ENCODE peak calls at places on chromosomes 12 and 14, in five cellular contexts. V, Z, N, I and A are unnamed samples.

GRCh38 chr12:1629338-1630080 is 478 bp downstream of the WNT5B start:
- DNase-seq in V (peak; percentile 85), Z (peak; percentile 84), N (peak; percentile 20), I (peak; percentile 72), A (no peak)

GRCh38 chr12:132651444-132652100 is 33.0 kb downstream of the P2RX2 start:
- DNase-seq in V (no peak), Z (no peak), N (no peak), I (no peak), A (no peak)

GRCh38 chr12:52291267-52291935 is at the start of gene KRT81:
- DNase-seq in V (peak; percentile 51), Z (no peak), N (no peak), I (no peak), A (no peak)

GRCh38 chr14:104434214-104435076 is 145.1 kb upstream of the C14orf180 start:
- DNase-seq in V (peak; percentile 12), Z (no peak), N (no peak), I (no peak), A (no peak)

GRCh38 chr12:28938581-28939301 is 210.3 kb upstream of the FAR2 start:
- DNase-seq in V (no peak), Z (no peak), N (no peak), I (no peak), A (no peak)

GRCh38 chr12:95146767-95147166 is 70.5 kb downstream of the FGD6 start:
- DNase-seq in V (no peak), Z (no peak), N (no peak), I (no peak), A (no peak)

GRCh38 chr14:20848955-20849570 is 42.1 kb upstream of the RNASE3 start:
- DNase-seq in V (no peak), Z (no peak), N (no peak), I (no peak), A (no peak)

GRCh38 chr14:69363055-69363454 is 35.0 kb downstream of the ERH start:
- DNase-seq in V (peak; percentile 63), Z (peak; percentile 70), N (no peak), I (no peak), A (peak; percentile 33)

GRCh38 chr12:33771889-33772288 is 250.4 kb upstream of the ALG10 start:
- DNase-seq in V (no peak), Z (no peak), N (no peak), I (no peak), A (no peak)

GRCh38 chr12:30067156-30067555 is 283.4 kb upstream of the TMTC1 start:
- DNase-seq in V (no peak), Z (no peak), N (no peak), I (no peak), A (peak; percentile 36)

GRCh38 chr12:131862994-131863710 is 31.3 kb upstream of the ULK1 start:
- DNase-seq in V (no peak), Z (no peak), N (peak; percentile 30), I (no peak), A (no peak)

GRCh38 chr12:128091931-128092330 is 175.0 kb upstream of the TMEM132C start:
- DNase-seq in V (peak; percentile 10), Z (no peak), N (no peak), I (no peak), A (no peak)

GRCh38 chr12:119843100-119843499 is 34.0 kb downstream of the CIT start:
- DNase-seq in V (no peak), Z (no peak), N (no peak), I (no peak), A (peak; percentile 23)

GRCh38 chr12:10397311-10397710 is 7.5 kb upstream of the KLRK1 start:
- DNase-seq in V (no peak), Z (no peak), N (no peak), I (no peak), A (no peak)

GRCh38 chr12:10867381-10867780 is 16.7 kb downstream of the PRH1 start:
- DNase-seq in V (no peak), Z (no peak), N (no peak), I (no peak), A (no peak)

GRCh38 chr12:94092516-94093241 is 55.7 kb upstream of the PLXNC1 start:
- DNase-seq in V (no peak), Z (no peak), N (no peak), I (no peak), A (peak; percentile 25)

GRCh38 chr12:65170245-65170881 is 980 bp downstream of the LEMD3 start:
- DNase-seq in V (peak; percentile 67), Z (peak; percentile 90), N (peak; percentile 54), I (peak; percentile 71), A (peak; percentile 38)

DNA sequence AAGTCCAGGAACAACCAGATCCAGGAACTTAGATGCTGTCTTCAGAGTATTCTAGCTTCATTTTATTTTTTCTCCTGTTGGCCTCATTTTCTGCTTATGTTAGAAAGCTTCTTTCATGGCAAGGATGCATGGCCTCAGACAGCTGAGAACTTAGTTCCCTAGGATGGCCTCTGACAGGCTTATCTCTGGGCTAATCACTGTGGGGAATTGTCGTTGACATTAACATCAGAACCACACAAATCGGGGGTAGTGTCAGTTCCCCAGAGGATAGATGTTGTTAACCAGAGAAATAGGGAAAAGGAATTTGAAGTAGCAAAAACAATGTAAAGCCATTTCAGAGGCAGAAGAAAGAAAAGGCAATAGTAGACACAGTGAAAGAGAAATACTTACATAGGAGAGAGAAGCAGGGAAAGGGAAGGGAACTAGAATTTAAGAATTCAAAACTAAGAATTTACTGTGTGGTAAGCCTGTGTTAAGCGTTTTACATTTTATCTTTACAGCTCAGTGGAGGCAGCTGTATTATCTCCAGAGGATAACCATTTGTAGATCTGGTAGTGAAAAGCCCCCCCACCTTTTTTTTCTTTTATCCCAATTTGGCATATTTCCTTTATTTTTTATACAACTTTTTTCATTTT is 21.8 kb downstream of the FUT8 start:
- DNase-seq in V (no peak), Z (peak; percentile 90), N (no peak), I (no peak), A (no peak)
- H2AK5ac ChIP-seq in V (no peak overlapping the region), Z (no peak overlapping the region), N (no peak overlapping the region), I (no peak overlapping the region), A (no peak overlapping the region)

GRCh38 chr14:51394391-51394790 is 154.3 kb downstream of the TMX1 start:
- DNase-seq in V (no peak), Z (no peak), N (no peak), I (no peak), A (peak; percentile 70)
- H2AK5ac ChIP-seq in V (no peak overlapping the region), Z (no peak overlapping the region), N (no peak overlapping the region), I (no peak overlapping the region), A (peak overlapping the region; percentile 100)

GRCh38 chr14:102087762-102088011 is 843 bp upstream of the HSP90AA1 start:
- DNase-seq in V (no peak), Z (no peak), N (no peak), I (no peak), A (no peak)
- H2AK5ac ChIP-seq in V (no peak overlapping the region), Z (peak overlapping the region; percentile 18), N (peak overlapping the region; percentile 71), I (peak overlapping the region; percentile 77), A (peak overlapping the region; percentile 83)

GRCh38 chr14:102094101-102094500 is 7.3 kb upstream of the HSP90AA1 start:
- DNase-seq in V (no peak), Z (no peak), N (no peak), I (no peak), A (no peak)
- H2AK5ac ChIP-seq in V (no peak overlapping the region), Z (no peak overlapping the region), N (no peak overlapping the region), I (no peak overlapping the region), A (no peak overlapping the region)

GRCh38 chr12:108804361-108804949 is 52.9 kb downstream of the SSH1 start:
- DNase-seq in V (no peak), Z (no peak), N (no peak), I (no peak), A (peak; percentile 95)
- H2AK5ac ChIP-seq in V (no peak overlapping the region), Z (no peak overlapping the region), N (no peak overlapping the region), I (no peak overlapping the region), A (peak overlapping the region; percentile 91)

GRCh38 chr12:13164271-13164670 is 32.3 kb upstream of the EMP1 start:
- DNase-seq in V (no peak), Z (no peak), N (no peak), I (no peak), A (no peak)
- H2AK5ac ChIP-seq in V (no peak overlapping the region), Z (no peak overlapping the region), N (no peak overlapping the region), I (no peak overlapping the region), A (no peak overlapping the region)

GRCh38 chr14:64123241-64123956 is 170.8 kb downstream of the ESR2 start:
- DNase-seq in V (no peak), Z (no peak), N (no peak), I (no peak), A (no peak)
- H2AK5ac ChIP-seq in V (no peak overlapping the region), Z (no peak overlapping the region), N (no peak overlapping the region), I (no peak overlapping the region), A (no peak overlapping the region)